ENCODE peak calls at places on chromosome X, in four cellular contexts. U, A, S and Z are unnamed samples.

GRCh38 chrX:5726246-5726645 is 502.4 kb downstream of the NLGN4X start:
- DNase-seq in U (no peak), A (no peak), S (no peak), Z (no peak)

GRCh38 chrX:15349046-15349445 is 13.7 kb upstream of the PIGA start:
- DNase-seq in U (peak), A (peak), S (peak), Z (peak)

GRCh38 chrX:97895751-97896150 is 1012.0 kb downstream of the RPA4 start:
- DNase-seq in U (no peak), A (no peak), S (no peak), Z (no peak)

GRCh38 chrX:23344208-23344903 is 9.7 kb downstream of the PTCHD1 start:
- DNase-seq in U (peak), A (no peak), S (no peak), Z (peak)

GRCh38 chrX:105618393-105619101 is 203.8 kb upstream of the NRK start:
- DNase-seq in U (no peak), A (no peak), S (no peak), Z (no peak)

GRCh38 chrX:155632424-155633100 is 19.8 kb upstream of the TMLHE start:
- DNase-seq in U (no peak), A (peak), S (no peak), Z (peak)

GRCh38 chrX:295136-295535 is 14.0 kb downstream of the PLCXD1 start:
- DNase-seq in U (peak), A (no peak), S (no peak), Z (no peak)

GRCh38 chrX:41377624-41378023 is 43.7 kb downstream of the DDX3X start:
- DNase-seq in U (no peak), A (no peak), S (no peak), Z (no peak)

GRCh38 chrX:139559383-139560042 is 29.0 kb downstream of the F9 start:
- DNase-seq in U (peak), A (peak), S (peak), Z (peak)

GRCh38 chrX:139803224-139803623 is 95.3 kb upstream of the MCF2 start:
- DNase-seq in U (no peak), A (no peak), S (no peak), Z (no peak)

GRCh38 chrX:102535958-102536357 is 19.4 kb upstream of the TMSB15A start:
- DNase-seq in U (no peak), A (no peak), S (no peak), Z (no peak)

GRCh38 chrX:71941145-71941544 is 30.5 kb downstream of the NHSL2 start:
- DNase-seq in U (no peak), A (no peak), S (no peak), Z (no peak)

GRCh38 chrX:75156537-75156945 is 458 bp upstream of the ABCB7 start:
- DNase-seq in U (no peak), A (no peak), S (no peak), Z (peak)

GRCh38 chrX:40012039-40012799 is 85.5 kb downstream of the BCOR start:
- DNase-seq in U (peak), A (peak), S (no peak), Z (peak)

GRCh38 chrX:25003066-25003849 is 12.5 kb downstream of the ARX start:
- DNase-seq in U (peak), A (no peak), S (no peak), Z (no peak)

GRCh38 chrX:105695451-105695850 is 126.9 kb upstream of the NRK start:
- DNase-seq in U (no peak), A (no peak), S (no peak), Z (no peak)

GRCh38 chrX:150683536-150684146 is 9.6 kb upstream of the MTMR1 start:
- DNase-seq in U (peak), A (peak), S (peak), Z (peak)

GRCh38 chrX:153820601-153821000 is 9.7 kb downstream of the PDZD4 start:
- DNase-seq in U (peak), A (no peak), S (no peak), Z (no peak)

GRCh38 chrX:9876205-9876604 is 90.0 kb downstream of the SHROOM2 start:
- DNase-seq in U (no peak), A (no peak), S (no peak), Z (no peak)

GRCh38 chrX:23907496-23908218 is at the start of the genes APOO and CXorf58:
- DNase-seq in U (peak), A (peak), S (peak), Z (peak)

GRCh38 chrX:65480960-65481359 is 53.6 kb downstream of the LAS1L start:
- DNase-seq in U (peak), A (no peak), S (no peak), Z (no peak)

GRCh38 chrX:989959-990510 is 222.4 kb downstream of the CRLF2 start:
- DNase-seq in U (no peak), A (no peak), S (no peak), Z (no peak)

GRCh38 chrX:39866229-39866628 is 231.5 kb downstream of the BCOR start:
- DNase-seq in U (no peak), A (no peak), S (no peak), Z (no peak)